ENCODE peak calls at places on chromosomes 2 and 18, in eight cellular contexts. G is NCI-H1694 treated with DMSO at 0.1 percent for 48 hours; A is heart right ventricle; R is NAMALWA; D is NCI-H2081; I is EH; Q is activated CD4-positive, alpha-beta T cell treated with anti-CD3 and anti-CD28 coated beads, Interleukin-2, amount 50 U/mL, for 4 hours; O is A172. E is an unnamed sample.

GRCh38 chr18:79484661-79485621 is 89.2 kb downstream of the NFATC1 start:
- DNase-seq in G (no peak), A (no peak), Q (no peak), O (peak), R (no peak), D (no peak), I (peak), E (no peak)

GRCh38 chr2:178392215-178392614 is 58.8 kb downstream of the PRKRA start:
- DNase-seq in R (no peak), A (no peak), I (peak), G (no peak), D (no peak), Q (no peak), O (no peak), E (no peak)

GRCh38 chr2:152647417-152648010 is 69.7 kb downstream of the PRPF40A start:
- DNase-seq in O (no peak), G (peak), D (peak), A (peak), R (no peak), I (peak), Q (no peak), E (no peak)

GRCh38 chr2:115160523-115161521 is 718.4 kb downstream of the DPP10 start:
- DNase-seq in A (no peak), G (peak), D (peak), I (no peak), Q (no peak), O (no peak), R (no peak), E (no peak)

GRCh38 chr2:109275120-109276040 is 146.4 kb downstream of the SH3RF3 start:
- DNase-seq in R (no peak), D (peak), O (no peak), A (no peak), G (no peak), I (no peak), Q (no peak), E (peak)

GRCh38 chr2:9519250-9519649 is 36.4 kb downstream of the ADAM17 start:
- DNase-seq in D (no peak), R (no peak), O (peak), I (no peak), A (no peak), G (no peak), Q (no peak), E (no peak)

GRCh38 chr18:74745658-74746403 is 148.2 kb downstream of the ZNF407 start:
- DNase-seq in R (no peak), D (peak), O (peak), Q (no peak), G (no peak), I (peak), A (no peak), E (no peak)

GRCh38 chr18:78927156-78927555 is 52.5 kb upstream of the SALL3 start:
- DNase-seq in O (no peak), Q (no peak), G (no peak), A (no peak), R (no peak), I (no peak), D (no peak), E (no peak)

GRCh38 chr2:392181-392920 is 104.5 kb upstream of the ALKAL2 start:
- DNase-seq in G (no peak), D (no peak), A (no peak), O (no peak), Q (no peak), R (no peak), I (no peak), E (no peak)